ENCODE peak calls at places on chromosomes 3 and 15, in eight cellular contexts. W is H1, G is sigmoid colon, C is IMR-90, V is adrenal gland, U is left ventricle myocardium inferior, I is cardiac muscle cell, K is K562. E is an unnamed sample.

GRCh38 chr3:139774570-139775302 is 97.0 kb upstream of the NMNAT3 start:
- DNase-seq in W (peak; percentile 54), G (no peak), C (no peak), V (no peak), U (no peak), I (peak; percentile 24), K (no peak), E (no peak)

GRCh38 chr3:174168538-174169254 is 690.4 kb upstream of the NAALADL2 start:
- DNase-seq in W (no peak), G (no peak), C (no peak), V (no peak), U (no peak), I (no peak), K (no peak), E (no peak)

GRCh38 chr3:9169951-9170850 is 79.2 kb downstream of the SRGAP3 start:
- DNase-seq in W (no peak), G (no peak), C (no peak), V (no peak), U (no peak), I (no peak), K (no peak), E (no peak)

GRCh38 chr3:192772495-192772894 is 45.2 kb upstream of the FGF12 start:
- DNase-seq in W (peak; percentile 60), G (no peak), C (peak; percentile 18), V (peak; percentile 38), U (peak; percentile 48), I (peak; percentile 50), K (no peak), E (no peak)

GRCh38 chr15:74044267-74045110 is 37.9 kb downstream of the GOLGA6A start:
- DNase-seq in W (no peak), G (peak; percentile 83), C (no peak), V (peak; percentile 30), U (peak; percentile 71), I (no peak), K (no peak), E (no peak)

GRCh38 chr3:169946336-169946735 is 20.3 kb upstream of the SEC62 start:
- DNase-seq in W (no peak), G (no peak), C (no peak), V (no peak), U (no peak), I (no peak), K (no peak), E (no peak)

GRCh38 chr3:159884661-159885402 is 103.8 kb upstream of the IL12A start:
- DNase-seq in W (no peak), G (no peak), C (peak; percentile 65), V (no peak), U (no peak), I (peak; percentile 32), K (peak; percentile 11), E (no peak)

GRCh38 chr15:44092221-44092620 is 102.8 kb downstream of the FRMD5 start:
- DNase-seq in W (no peak), G (no peak), C (peak; percentile 53), V (no peak), U (no peak), I (no peak), K (no peak), E (no peak)

GRCh38 chr15:96331141-96331941 is 841 bp downstream of the NR2F2 start:
- DNase-seq in W (peak; percentile 67), G (peak; percentile 76), C (no peak), V (no peak), U (no peak), I (no peak), K (peak; percentile 64), E (no peak)

GRCh38 chr15:96330450-96331140 is at the start of gene NR2F2:
- DNase-seq in W (peak; percentile 88), G (peak; percentile 99), C (peak; percentile 99), V (peak; percentile 99), U (peak; percentile 96), I (peak; percentile 98), K (peak; percentile 99), E (peak; percentile 14)

GRCh38 chr15:96332854-96333193 is 2.3 kb downstream of the NR2F2 start:
- DNase-seq in W (no peak), G (no peak), C (no peak), V (no peak), U (no peak), I (no peak), K (no peak), E (no peak)

GRCh38 chr15:96333194-96334016 is 2.9 kb downstream of the NR2F2 start:
- DNase-seq in W (peak; percentile 80), G (peak; percentile 77), C (no peak), V (peak; percentile 47), U (no peak), I (peak; percentile 70), K (peak; percentile 46), E (no peak)

GRCh38 chr15:96331942-96332853 is 1.7 kb downstream of the NR2F2 start:
- DNase-seq in W (peak; percentile 70), G (peak; percentile 77), C (no peak), V (peak; percentile 73), U (no peak), I (peak; percentile 56), K (peak; percentile 76), E (no peak)
- H3K4me3 ChIP-seq in W (no peak overlapping the region), G (peak overlapping the region; percentile 84), C (peak overlapping the region; percentile 84), V (peak overlapping the region; percentile 82), U (peak overlapping the region; percentile 88), I (peak overlapping the region; percentile 46), K (peak overlapping the region; percentile 71), E (no peak overlapping the region)

DNA sequence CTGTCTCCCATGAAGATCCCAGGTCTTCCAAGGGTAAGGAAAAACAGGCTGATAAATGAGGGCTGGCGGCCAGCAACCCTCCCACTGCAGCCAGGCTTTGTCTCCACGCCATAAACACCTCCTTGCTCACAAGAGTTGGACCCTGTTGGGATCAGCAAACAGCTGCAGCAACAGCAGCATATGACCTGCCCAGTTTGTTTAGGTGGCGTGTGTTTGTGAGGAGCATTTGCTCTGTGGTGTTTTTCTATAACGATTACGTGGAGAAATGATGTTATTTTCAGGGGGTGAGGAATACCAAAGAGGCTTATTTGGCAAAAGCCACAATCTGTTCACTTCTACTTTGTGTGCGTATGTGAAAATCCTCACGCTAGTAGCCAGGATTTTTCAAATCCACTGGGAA is 58.5 kb downstream of the RFTN1 start:
- DNase-seq in W (no peak), G (no peak), C (no peak), V (no peak), U (peak; percentile 41), I (no peak), K (no peak), E (no peak)
- H3K4me1 ChIP-seq in W (peaks cover 8% of the 10 kb centered on the region), G (peaks cover 8% of the 10 kb centered on the region), C (peaks cover 9% of the 10 kb centered on the region), V (no peaks in the 10 kb centered on the region), U (peaks cover 48% of the 10 kb centered on the region), I (no peaks in the 10 kb centered on the region), K (no peaks in the 10 kb centered on the region), E (no peaks in the 10 kb centered on the region)

DNA sequence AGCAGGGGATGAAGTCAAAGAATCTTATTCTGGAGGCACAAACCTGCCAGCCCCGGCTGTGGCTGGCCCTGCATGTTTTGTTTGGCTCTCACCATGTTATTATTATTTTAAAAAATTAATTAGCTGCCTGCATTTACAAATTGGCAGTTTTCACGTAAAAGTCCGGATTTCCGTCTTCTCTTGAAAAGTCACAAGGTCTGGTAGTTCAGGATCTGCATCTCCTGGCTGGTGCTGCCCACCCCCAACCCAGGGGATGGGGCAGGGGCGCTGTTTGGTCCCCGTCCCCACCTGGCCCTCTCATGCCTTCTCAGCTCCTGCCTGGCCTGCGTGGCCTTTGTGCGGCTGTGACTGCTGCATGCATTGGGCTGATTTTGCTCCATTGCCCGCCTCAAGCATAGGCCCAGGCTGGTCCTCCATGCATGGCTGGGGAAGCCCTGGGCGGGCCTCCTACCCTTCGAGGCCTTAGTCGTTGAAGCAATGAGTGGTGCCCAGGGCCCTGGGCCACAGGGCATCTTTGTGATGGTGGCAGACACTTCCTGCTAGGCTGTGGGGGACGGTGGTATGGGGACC is 2.0 kb downstream of the FBLN2 start:
- DNase-seq in W (no peak), G (no peak), C (no peak), V (no peak), U (no peak), I (no peak), K (no peak), E (no peak)
- H3K4me3 ChIP-seq in W (no peak overlapping the region), G (peak overlapping the region; percentile 39), C (no peak overlapping the region), V (no peak overlapping the region), U (peak overlapping the region; percentile 67), I (no peak overlapping the region), K (no peak overlapping the region), E (no peak overlapping the region)

DNA sequence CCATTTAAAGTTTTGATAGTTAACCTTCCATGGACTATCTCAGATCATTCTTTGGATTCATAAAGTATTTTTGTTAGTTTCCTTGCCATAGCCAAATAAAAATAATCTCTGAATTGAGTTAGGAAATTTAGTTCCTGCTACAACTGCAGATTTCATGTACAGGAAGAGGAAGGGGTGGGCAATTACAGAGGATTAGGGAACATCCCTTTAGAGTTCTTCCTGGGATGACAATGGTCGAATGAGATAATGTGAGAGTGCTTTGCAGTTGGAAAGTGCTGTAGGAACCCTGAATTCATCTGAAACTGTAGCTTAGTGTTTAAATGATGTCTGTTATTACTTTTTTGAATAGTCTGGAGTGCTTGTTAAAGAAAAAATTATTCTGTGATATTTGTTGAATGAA is 137.0 kb downstream of the FNDC3B start:
- DNase-seq in W (no peak), G (no peak), C (no peak), V (no peak), U (no peak), I (no peak), K (no peak), E (no peak)
- H3K4me1 ChIP-seq in W (peaks cover 28% of the 10 kb centered on the region), G (peaks cover 53% of the 10 kb centered on the region), C (peaks cover 25% of the 10 kb centered on the region), V (peaks cover 11% of the 10 kb centered on the region), U (peaks cover 81% of the 10 kb centered on the region), I (peaks cover 24% of the 10 kb centered on the region), K (peaks cover 9% of the 10 kb centered on the region), E (no peaks in the 10 kb centered on the region)

DNA sequence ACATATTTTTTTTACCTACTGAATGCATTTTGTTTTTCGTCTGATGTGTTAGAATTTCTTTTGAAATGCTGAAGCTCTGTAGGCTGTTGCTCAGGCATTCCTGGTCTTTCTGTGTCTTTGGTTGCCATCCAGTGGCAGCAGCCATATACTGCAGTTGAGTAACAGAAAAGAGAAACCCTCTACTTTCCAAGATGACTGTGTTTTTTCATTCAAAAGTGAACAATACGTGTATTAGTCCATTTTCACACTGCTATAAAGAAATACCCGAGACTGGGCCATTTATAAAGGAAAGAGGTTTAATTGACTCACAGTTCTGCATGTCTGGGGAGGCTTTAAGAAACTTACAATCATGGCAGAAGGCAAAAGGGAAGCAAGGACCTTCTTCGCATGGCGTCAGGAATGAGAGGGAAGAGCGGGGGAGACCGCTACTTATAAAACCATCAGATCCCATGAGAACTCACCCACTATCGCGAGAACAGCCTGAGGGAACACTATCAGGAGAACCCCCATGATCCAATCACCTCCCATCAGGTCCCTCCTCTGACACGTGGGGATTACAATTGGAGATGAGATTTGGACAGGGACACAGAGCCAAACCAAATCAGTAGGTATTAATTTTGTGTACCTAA is 4.7 kb upstream of the GOLGA8B start:
- DNase-seq in W (peak; percentile 69), G (peak; percentile 84), C (peak; percentile 80), V (peak; percentile 79), U (no peak), I (peak; percentile 71), K (peak; percentile 87), E (peak; percentile 32)
- H3K4me3 ChIP-seq in W (no peak overlapping the region), G (no peak overlapping the region), C (peak overlapping the region; percentile 32), V (peak overlapping the region; percentile 49), U (peak overlapping the region; percentile 51), I (no peak overlapping the region), K (peak overlapping the region; percentile 30), E (peak overlapping the region; percentile 16)

DNA sequence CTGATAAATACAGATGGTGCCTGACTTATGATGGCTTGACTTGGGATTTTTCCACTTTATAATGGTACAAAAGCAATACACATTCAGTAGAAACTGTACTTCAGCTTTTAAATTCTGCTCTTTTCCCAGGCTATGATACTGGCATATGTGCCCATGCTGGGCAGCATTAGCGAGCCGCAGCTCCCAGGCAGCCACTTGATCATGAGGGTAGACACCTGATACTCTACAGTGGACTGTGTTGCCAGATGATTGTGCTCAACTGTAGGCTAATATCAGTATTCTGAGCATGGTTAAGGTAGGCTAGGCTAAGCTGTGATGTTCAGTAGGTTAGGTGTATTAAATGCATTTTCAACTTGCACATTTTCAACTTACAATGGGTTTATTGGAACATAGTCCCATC is 17.7 kb upstream of the FEM1B start:
- DNase-seq in W (no peak), G (no peak), C (no peak), V (no peak), U (no peak), I (no peak), K (no peak), E (no peak)
- H3K4me1 ChIP-seq in W (peaks cover 20% of the 10 kb centered on the region), G (peaks cover 18% of the 10 kb centered on the region), C (no peaks in the 10 kb centered on the region), V (peaks cover 5% of the 10 kb centered on the region), U (peaks cover 25% of the 10 kb centered on the region), I (peaks cover 4% of the 10 kb centered on the region), K (no peaks in the 10 kb centered on the region), E (no peaks in the 10 kb centered on the region)

E was measured in CD8-positive, alpha-beta memory T cell.